ENCODE peak calls at places on chromosomes 5 and 9, in nine cellular contexts. D is AG09309, A is T47D, I is upper lobe of right lung, X is anterior cingulate cortex, V is KBM-7, C is kidney tubule cell, Z is NCI-H1092, Q is fibroblast of pulmonary artery. M is an unnamed sample.

GRCh38 chr5:176899296-176899891 is at the start of gene HK3:
- DNase-seq in D (no peak), A (no peak), I (no peak), X (no peak), V (peak; percentile 53), C (no peak), Z (no peak), Q (no peak), M (no peak)

GRCh38 chr9:6351757-6352156 is 23.6 kb downstream of the TPD52L3 start:
- DNase-seq in D (no peak), A (no peak), I (no peak), X (no peak), V (no peak), C (no peak), Z (no peak), Q (no peak), M (no peak)

GRCh38 chr9:31210982-31211570 is 1173.4 kb upstream of the ACO1 start:
- DNase-seq in D (no peak), A (no peak), I (peak; percentile 48), X (no peak), V (no peak), C (no peak), Z (no peak), Q (peak; percentile 33), M (no peak)

GRCh38 chr9:97874617-97875016 is 21.6 kb downstream of the FOXE1 start:
- DNase-seq in D (no peak), A (no peak), I (no peak), X (no peak), V (no peak), C (peak; percentile 21), Z (no peak), Q (no peak), M (no peak)

GRCh38 chr5:115297043-115297442 is 589 bp upstream of the CCDC112 start:
- DNase-seq in D (no peak), A (no peak), I (no peak), X (no peak), V (peak; percentile 18), C (peak; percentile 36), Z (no peak), Q (peak; percentile 47), M (no peak)

GRCh38 chr9:20624201-20625002 is 2.1 kb upstream of the MLLT3 start:
- DNase-seq in D (no peak), A (no peak), I (no peak), X (peak; percentile 43), V (peak; percentile 91), C (peak; percentile 79), Z (peak; percentile 68), Q (peak; percentile 87), M (no peak)

GRCh38 chr9:8266861-8267260 is 467.3 kb upstream of the DMAC1 start:
- DNase-seq in D (no peak), A (no peak), I (no peak), X (no peak), V (no peak), C (no peak), Z (no peak), Q (no peak), M (no peak)

GRCh38 chr5:31911291-31912265 is 262.5 kb downstream of the GOLPH3 start:
- DNase-seq in D (no peak), A (no peak), I (peak; percentile 19), X (peak; percentile 58), V (no peak), C (no peak), Z (no peak), Q (no peak), M (no peak)

GRCh38 chr5:39092581-39093350 is 18.6 kb upstream of the RICTOR start:
- DNase-seq in D (no peak), A (no peak), I (no peak), X (no peak), V (no peak), C (peak; percentile 71), Z (no peak), Q (peak; percentile 24), M (no peak)